ENCODE peak calls at places on chromosomes 13 and 19, in eight cellular contexts. H, F, O, I, D, T, A and W are unnamed samples.

GRCh38 chr13:40472427-40473220 is 193.8 kb downstream of the FOXO1 start:
- DNase-seq in H (no peak), F (no peak), O (no peak), I (no peak), D (no peak), T (no peak), A (no peak), W (no peak)

GRCh38 chr13:25044071-25044470 is 51.9 kb upstream of the PABPC3 start:
- DNase-seq in H (no peak), F (no peak), O (no peak), I (no peak), D (no peak), T (no peak), A (no peak), W (no peak)

GRCh38 chr13:33606692-33607091 is 211.3 kb upstream of the RFC3 start:
- DNase-seq in H (no peak), F (no peak), O (no peak), I (no peak), D (peak; percentile 79), T (peak; percentile 13), A (no peak), W (no peak)

GRCh38 chr19:41083516-41083915 is 4.7 kb upstream of the CYP2A13 start:
- DNase-seq in H (no peak), F (no peak), O (no peak), I (peak; percentile 2), D (no peak), T (no peak), A (no peak), W (no peak)

GRCh38 chr19:49638360-49638759 is 1.6 kb downstream of the RRAS start:
- DNase-seq in H (no peak), F (no peak), O (no peak), I (no peak), D (peak; percentile 69), T (no peak), A (peak; percentile 44), W (no peak)

GRCh38 chr13:112069063-112069726 is 2.2 kb downstream of the SOX1 start:
- DNase-seq in H (no peak), F (no peak), O (no peak), I (no peak), D (peak; percentile 62), T (no peak), A (no peak), W (no peak)

GRCh38 chr13:54637377-54637776 is 1608.8 kb downstream of the OLFM4 start:
- DNase-seq in H (no peak), F (no peak), O (peak; percentile 10), I (no peak), D (peak; percentile 56), T (no peak), A (no peak), W (no peak)

GRCh38 chr13:42821437-42821836 is 40.1 kb downstream of the FAM216B start:
- DNase-seq in H (no peak), F (no peak), O (no peak), I (no peak), D (no peak), T (no peak), A (peak; percentile 30), W (no peak)

GRCh38 chr13:102773441-102774209 is at the start of gene TEX30:
- DNase-seq in H (peak; percentile 35), F (peak; percentile 95), O (peak; percentile 9), I (peak; percentile 71), D (peak; percentile 91), T (peak; percentile 84), A (peak; percentile 96), W (peak; percentile 82)

GRCh38 chr13:66424417-66424816 is 805.7 kb downstream of the PCDH9 start:
- DNase-seq in H (no peak), F (no peak), O (no peak), I (peak; percentile 12), D (no peak), T (no peak), A (no peak), W (no peak)

GRCh38 chr13:48547663-48548092 is 14.8 kb upstream of the RCBTB2 start:
- DNase-seq in H (no peak), F (no peak), O (no peak), I (no peak), D (no peak), T (no peak), A (no peak), W (no peak)

GRCh38 chr13:111472559-111473460 is 152.4 kb downstream of the TEX29 start:
- DNase-seq in H (no peak), F (peak; percentile 73), O (no peak), I (no peak), D (no peak), T (no peak), A (no peak), W (no peak)

GRCh38 chr19:18543814-18544475 is 572 bp upstream of the FKBP8 start:
- DNase-seq in H (no peak), F (no peak), O (no peak), I (peak; percentile 5), D (peak; percentile 70), T (peak; percentile 24), A (peak; percentile 72), W (peak; percentile 47)

GRCh38 chr19:33698576-33699435 is 77.1 kb downstream of the CHST8 start:
- DNase-seq in H (no peak), F (no peak), O (no peak), I (no peak), D (no peak), T (no peak), A (no peak), W (no peak)

GRCh38 chr19:31292639-31293185 is 56.5 kb downstream of the TSHZ3 start:
- DNase-seq in H (no peak), F (no peak), O (no peak), I (no peak), D (no peak), T (no peak), A (no peak), W (no peak)

GRCh38 chr19:17830567-17831418 is 9.5 kb upstream of the INSL3 start:
- DNase-seq in H (no peak), F (no peak), O (no peak), I (peak; percentile 39), D (peak; percentile 96), T (peak; percentile 61), A (peak; percentile 86), W (peak; percentile 93)

GRCh38 chr19:48784527-48784926 is 26.3 kb downstream of the BCAT2 start:
- DNase-seq in H (no peak), F (no peak), O (no peak), I (no peak), D (no peak), T (no peak), A (no peak), W (no peak)

GRCh38 chr13:110907301-110907700 is 7.6 kb downstream of the ANKRD10 start:
- DNase-seq in H (no peak), F (no peak), O (no peak), I (no peak), D (no peak), T (no peak), A (no peak), W (no peak)

GRCh38 chr13:35356572-35356971 is 119.9 kb downstream of the MAB21L1 start:
- DNase-seq in H (no peak), F (no peak), O (no peak), I (no peak), D (no peak), T (no peak), A (no peak), W (no peak)

GRCh38 chr19:49434907-49435577 is 6.3 kb downstream of the SLC17A7 start:
- DNase-seq in H (no peak), F (no peak), O (no peak), I (no peak), D (no peak), T (no peak), A (no peak), W (peak; percentile 21)

GRCh38 chr13:20525601-20526544 is at the start of gene CRYL1:
- DNase-seq in H (peak; percentile 35), F (no peak), O (peak; percentile 5), I (peak; percentile 36), D (peak; percentile 72), T (peak; percentile 90), A (peak; percentile 96), W (peak; percentile 71)

GRCh38 chr19:10686661-10687517 is 14.3 kb upstream of the QTRT1 start:
- DNase-seq in H (no peak), F (no peak), O (no peak), I (no peak), D (no peak), T (peak; percentile 66), A (no peak), W (peak; percentile 86)

GRCh38 chr13:60273971-60274370 is 110.2 kb upstream of the DIAPH3 start:
- DNase-seq in H (no peak), F (no peak), O (no peak), I (no peak), D (no peak), T (no peak), A (no peak), W (no peak)

GRCh38 chr13:95603887-95604533 is 40.5 kb downstream of the DZIP1 start:
- DNase-seq in H (no peak), F (no peak), O (no peak), I (peak; percentile 75), D (no peak), T (no peak), A (no peak), W (peak; percentile 21)

GRCh38 chr19:45467115-45467455 is 711 bp upstream of the FOSB start:
- DNase-seq in H (no peak), F (no peak), O (no peak), I (no peak), D (peak; percentile 53), T (no peak), A (no peak), W (no peak)

GRCh38 chr19:54162241-54162805 is 2.8 kb upstream of the LENG1 start:
- DNase-seq in H (no peak), F (no peak), O (no peak), I (no peak), D (peak; percentile 83), T (peak; percentile 59), A (peak; percentile 91), W (peak; percentile 50)

GRCh38 chr19:1133471-1133929 is 29.7 kb downstream of the GPX4 start:
- DNase-seq in H (no peak), F (no peak), O (no peak), I (no peak), D (no peak), T (no peak), A (peak; percentile 50), W (no peak)

GRCh38 chr13:24995225-24995804 is 100.6 kb upstream of the PABPC3 start:
- DNase-seq in H (peak; percentile 47), F (no peak), O (no peak), I (peak; percentile 74), D (peak; percentile 89), T (no peak), A (peak; percentile 82), W (peak; percentile 14)

GRCh38 chr13:77298403-77298802 is 28.5 kb downstream of the MYCBP2 start:
- DNase-seq in H (no peak), F (no peak), O (no peak), I (no peak), D (no peak), T (no peak), A (no peak), W (no peak)

GRCh38 chr19:49437231-49437630 is 4.1 kb downstream of the SLC17A7 start:
- DNase-seq in H (no peak), F (no peak), O (no peak), I (no peak), D (no peak), T (no peak), A (no peak), W (peak; percentile 76)

GRCh38 chr13:36839981-36840380 is 21.0 kb downstream of the RFXAP start:
- DNase-seq in H (no peak), F (no peak), O (no peak), I (no peak), D (no peak), T (no peak), A (no peak), W (no peak)

GRCh38 chr19:54209058-54209747 is 8.5 kb downstream of the RPS9 start:
- DNase-seq in H (no peak), F (no peak), O (no peak), I (no peak), D (no peak), T (peak; percentile 28), A (no peak), W (no peak)

GRCh38 chr19:43455321-43456113 is 9.9 kb downstream of the LYPD3 start:
- DNase-seq in H (no peak), F (no peak), O (no peak), I (no peak), D (no peak), T (no peak), A (no peak), W (no peak)

GRCh38 chr19:30897553-30897952 is 451.7 kb downstream of the TSHZ3 start:
- DNase-seq in H (no peak), F (no peak), O (no peak), I (no peak), D (no peak), T (no peak), A (no peak), W (no peak)